ENCODE peak calls at places on chromosomes 16 and 17, in four cellular contexts. Z is central memory CD8-positive, alpha-beta T cell; F is mammary epithelial cell; W is NCI-H1105. V is an unnamed sample.

GRCh38 chr17:65265276-65265675 is 128.1 kb downstream of the RGS9 start:
- DNase-seq in Z (no peak), F (no peak), W (no peak), V (no peak)

GRCh38 chr16:47644166-47644565 is 183.0 kb downstream of the PHKB start:
- DNase-seq in Z (no peak), F (peak), W (no peak), V (peak)

GRCh38 chr17:58535431-58535830 is 21.0 kb upstream of the MTMR4 start:
- DNase-seq in Z (no peak), F (no peak), W (no peak), V (peak)

GRCh38 chr17:78568494-78569115 is 8.6 kb downstream of the DNAH17 start:
- DNase-seq in Z (no peak), F (peak), W (no peak), V (peak)

GRCh38 chr17:75531724-75532090 is 6.2 kb downstream of the LLGL2 start:
- DNase-seq in Z (no peak), F (peak), W (no peak), V (peak)

GRCh38 chr16:84460406-84461028 is 43.9 kb downstream of the MEAK7 start:
- DNase-seq in Z (no peak), F (no peak), W (no peak), V (no peak)

GRCh38 chr16:27400751-27401620 is 988 bp upstream of the IL21R start:
- DNase-seq in Z (no peak), F (no peak), W (no peak), V (no peak)

GRCh38 chr17:39171933-39172332 is 6.0 kb upstream of the ARL5C start:
- DNase-seq in Z (no peak), F (no peak), W (no peak), V (no peak)

GRCh38 chr17:9512323-9513168 is 63.1 kb downstream of the STX8 start:
- DNase-seq in Z (no peak), F (peak), W (no peak), V (peak)

GRCh38 chr17:46818929-46819859 is 702 bp upstream of the WNT3 start:
- DNase-seq in Z (no peak), F (no peak), W (no peak), V (no peak)

V was measured in bronchial epithelial cell.